ENCODE peak calls at places on chromosome 17, in six cellular contexts. One of them, this sample, is unnamed.

GRCh38 chr17:59791603-59792457 is 84.4 kb downstream of the VMP1 start:
- DNase-seq in GM12878: no peak
- DNase-seq in HepG2: peak
- DNase-seq in H1: no peak
- DNase-seq in K562: no peak
- DNase-seq in HCT116: no peak
- DNase-seq in this sample: no peak

GRCh38 chr17:35804658-35805192 is 4.6 kb upstream of the TAF15 start:
- DNase-seq in K562: peak
- DNase-seq in GM12878: peak
- DNase-seq in HepG2: peak
- DNase-seq in HCT116: peak
- DNase-seq in H1: no peak
- DNase-seq in this sample: peak

GRCh38 chr17:36907407-36907806 is 29.9 kb upstream of the LHX1 start:
- DNase-seq in K562: no peak
- DNase-seq in GM12878: no peak
- DNase-seq in HCT116: no peak
- DNase-seq in HepG2: no peak
- DNase-seq in H1: no peak
- DNase-seq in this sample: no peak

GRCh38 chr17:40864661-40865380 is 2.2 kb downstream of the KRT12 start:
- DNase-seq in K562: no peak
- DNase-seq in HCT116: no peak
- DNase-seq in H1: no peak
- DNase-seq in GM12878: no peak
- DNase-seq in HepG2: peak
- DNase-seq in this sample: no peak

GRCh38 chr17:41784207-41784744 is 2.2 kb downstream of the JUP start:
- DNase-seq in GM12878: no peak
- DNase-seq in HepG2: no peak
- DNase-seq in K562: peak
- DNase-seq in HCT116: peak
- DNase-seq in H1: no peak
- DNase-seq in this sample: peak

GRCh38 chr17:66747561-66748275 is 87.2 kb upstream of the CACNG5 start:
- DNase-seq in HepG2: no peak
- DNase-seq in HCT116: no peak
- DNase-seq in K562: no peak
- DNase-seq in GM12878: no peak
- DNase-seq in H1: no peak
- DNase-seq in this sample: no peak

GRCh38 chr17:71963341-71963740 is 157.5 kb upstream of the SOX9 start:
- DNase-seq in K562: no peak
- DNase-seq in HepG2: no peak
- DNase-seq in GM12878: no peak
- DNase-seq in HCT116: no peak
- DNase-seq in H1: no peak
- DNase-seq in this sample: peak

GRCh38 chr17:61477204-61477834 is 25.1 kb downstream of the TBX4 start:
- DNase-seq in H1: peak
- DNase-seq in GM12878: no peak
- DNase-seq in HepG2: no peak
- DNase-seq in K562: no peak
- DNase-seq in HCT116: no peak
- DNase-seq in this sample: peak

GRCh38 chr17:49523706-49524472 is 28.8 kb downstream of the NGFR start:
- DNase-seq in HCT116: no peak
- DNase-seq in K562: no peak
- DNase-seq in H1: peak
- DNase-seq in HepG2: no peak
- DNase-seq in GM12878: no peak
- DNase-seq in this sample: peak

GRCh38 chr17:70588003-70588402 is 418.7 kb downstream of the KCNJ2 start:
- DNase-seq in GM12878: no peak
- DNase-seq in HepG2: no peak
- DNase-seq in HCT116: no peak
- DNase-seq in K562: no peak
- DNase-seq in H1: no peak
- DNase-seq in this sample: no peak

GRCh38 chr17:46742539-46743270 is 75.8 kb downstream of the WNT3 start:
- DNase-seq in GM12878: no peak
- DNase-seq in K562: peak
- DNase-seq in HepG2: no peak
- DNase-seq in H1: no peak
- DNase-seq in HCT116: peak
- DNase-seq in this sample: no peak

GRCh38 chr17:81684442-81684911 is 666 bp downstream of the HGS start:
- DNase-seq in HCT116: no peak
- DNase-seq in H1: no peak
- DNase-seq in GM12878: no peak
- DNase-seq in HepG2: peak
- DNase-seq in K562: peak
- DNase-seq in this sample: peak

GRCh38 chr17:40112191-40112590 is 9.6 kb upstream of the MSL1 start:
- DNase-seq in HepG2: no peak
- DNase-seq in H1: no peak
- DNase-seq in HCT116: no peak
- DNase-seq in GM12878: no peak
- DNase-seq in K562: no peak
- DNase-seq in this sample: no peak

GRCh38 chr17:7136266-7136877 is 21.8 kb upstream of the ASGR2 start:
- DNase-seq in GM12878: peak
- DNase-seq in H1: peak
- DNase-seq in HepG2: peak
- DNase-seq in K562: peak
- DNase-seq in HCT116: peak
- DNase-seq in this sample: peak

GRCh38 chr17:1762233-1762905 is 509 bp downstream of the SERPINF1 start:
- DNase-seq in K562: peak
- DNase-seq in H1: no peak
- DNase-seq in HCT116: no peak
- DNase-seq in GM12878: no peak
- DNase-seq in HepG2: peak
- DNase-seq in this sample: peak

GRCh38 chr17:19979917-19980770 is 2.5 kb upstream of the AKAP10 start:
- DNase-seq in GM12878: no peak
- DNase-seq in H1: peak
- DNase-seq in HCT116: no peak
- DNase-seq in K562: no peak
- DNase-seq in HepG2: no peak
- DNase-seq in this sample: no peak

GRCh38 chr17:2981325-2981724 is 82.1 kb downstream of the OR1D5 start:
- DNase-seq in K562: no peak
- DNase-seq in HCT116: no peak
- DNase-seq in GM12878: no peak
- DNase-seq in HepG2: no peak
- DNase-seq in H1: no peak
- DNase-seq in this sample: no peak

GRCh38 chr17:78820122-78820792 is 20.4 kb downstream of the USP36 start:
- DNase-seq in H1: no peak
- DNase-seq in GM12878: no peak
- DNase-seq in HepG2: no peak
- DNase-seq in K562: no peak
- DNase-seq in HCT116: no peak
- DNase-seq in this sample: peak

GRCh38 chr17:55421179-55421934 is at the start of gene MMD:
- DNase-seq in GM12878: no peak
- DNase-seq in H1: peak
- DNase-seq in K562: peak
- DNase-seq in HCT116: no peak
- DNase-seq in HepG2: no peak
- DNase-seq in this sample: peak

GRCh38 chr17:74759243-74759801 is 10.9 kb downstream of the NHERF1 start:
- DNase-seq in HepG2: no peak
- DNase-seq in H1: no peak
- DNase-seq in GM12878: no peak
- DNase-seq in HCT116: no peak
- DNase-seq in K562: no peak
- DNase-seq in this sample: peak

GRCh38 chr17:74761419-74761818 is 13.0 kb downstream of the NHERF1 start:
- DNase-seq in HCT116: no peak
- DNase-seq in H1: no peak
- DNase-seq in GM12878: no peak
- DNase-seq in K562: no peak
- DNase-seq in HepG2: no peak
- DNase-seq in this sample: no peak

GRCh38 chr17:74758846-74759163 is 10.4 kb downstream of the NHERF1 start:
- DNase-seq in K562: no peak
- DNase-seq in GM12878: no peak
- DNase-seq in HepG2: no peak
- DNase-seq in HCT116: no peak
- DNase-seq in H1: no peak
- DNase-seq in this sample: peak

GRCh38 chr17:74760404-74761105 is 12.1 kb downstream of the NHERF1 start:
- DNase-seq in HCT116: no peak
- DNase-seq in HepG2: no peak
- DNase-seq in K562: peak
- DNase-seq in GM12878: no peak
- DNase-seq in H1: no peak
- DNase-seq in this sample: peak

DNA sequence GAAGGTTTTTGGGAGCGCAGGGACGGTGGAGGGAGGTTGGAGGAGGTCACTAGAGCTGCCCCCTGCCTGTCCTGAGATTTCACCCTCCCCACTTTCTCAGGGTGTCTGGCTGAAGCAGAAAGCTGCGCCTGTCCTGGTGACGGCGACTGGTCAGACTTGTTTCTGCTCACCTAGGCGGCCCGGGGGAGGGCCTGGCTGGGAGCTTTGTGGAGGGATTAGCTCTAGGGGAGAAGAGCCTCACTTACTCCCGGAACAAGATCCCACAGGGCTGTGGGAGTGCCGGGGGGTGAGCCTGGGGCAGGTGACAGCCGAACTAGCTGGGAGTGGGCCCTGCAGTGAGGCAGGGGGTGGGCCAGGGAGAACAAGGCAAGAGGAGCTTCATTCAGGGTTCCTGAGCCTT is 11.5 kb downstream of the NHERF1 start:
- DNase-seq in H1: no peak
- DNase-seq in GM12878: no peak
- DNase-seq in K562: peak
- DNase-seq in HepG2: no peak
- DNase-seq in HCT116: no peak
- DNase-seq in this sample: peak
- TF ChIP-seq RAD21 in H1: no peak
- TF ChIP-seq RAD21 in GM12878: no peak
- TF ChIP-seq RAD21 in K562: no peak
- TF ChIP-seq RAD21 in HepG2: no peak
- TF ChIP-seq RAD21 in HCT116: no peak
- TF ChIP-seq RAD21 in this sample: no peak

GRCh38 chr17:28547623-28548416 is 4.6 kb downstream of the UNC119 start:
- DNase-seq in HepG2: peak
- DNase-seq in GM12878: peak
- DNase-seq in K562: peak
- DNase-seq in H1: peak
- DNase-seq in HCT116: peak
- DNase-seq in this sample: peak

GRCh38 chr17:28547096-28547622 is 5.3 kb downstream of the UNC119 start:
- DNase-seq in K562: no peak
- DNase-seq in HepG2: no peak
- DNase-seq in GM12878: no peak
- DNase-seq in H1: no peak
- DNase-seq in HCT116: no peak
- DNase-seq in this sample: no peak

GRCh38 chr17:28544402-28545140 is 7.9 kb downstream of the UNC119 start:
- DNase-seq in K562: no peak
- DNase-seq in H1: no peak
- DNase-seq in HCT116: no peak
- DNase-seq in GM12878: no peak
- DNase-seq in HepG2: no peak
- DNase-seq in this sample: no peak

GRCh38 chr17:28545787-28546415 is 6.5 kb downstream of the UNC119 start:
- DNase-seq in HepG2: no peak
- DNase-seq in HCT116: no peak
- DNase-seq in K562: no peak
- DNase-seq in H1: no peak
- DNase-seq in GM12878: no peak
- DNase-seq in this sample: no peak

GRCh38 chr17:28545141-28545503 is 7.3 kb downstream of the UNC119 start:
- DNase-seq in K562: no peak
- DNase-seq in HepG2: no peak
- DNase-seq in H1: no peak
- DNase-seq in HCT116: no peak
- DNase-seq in GM12878: no peak
- DNase-seq in this sample: no peak
- TF ChIP-seq YY1 in K562: no peak
- TF ChIP-seq YY1 in HepG2: no peak
- TF ChIP-seq YY1 in H1: no peak
- TF ChIP-seq YY1 in HCT116: no peak
- TF ChIP-seq YY1 in GM12878: no peak
- TF ChIP-seq YY1 in this sample: no peak

DNA sequence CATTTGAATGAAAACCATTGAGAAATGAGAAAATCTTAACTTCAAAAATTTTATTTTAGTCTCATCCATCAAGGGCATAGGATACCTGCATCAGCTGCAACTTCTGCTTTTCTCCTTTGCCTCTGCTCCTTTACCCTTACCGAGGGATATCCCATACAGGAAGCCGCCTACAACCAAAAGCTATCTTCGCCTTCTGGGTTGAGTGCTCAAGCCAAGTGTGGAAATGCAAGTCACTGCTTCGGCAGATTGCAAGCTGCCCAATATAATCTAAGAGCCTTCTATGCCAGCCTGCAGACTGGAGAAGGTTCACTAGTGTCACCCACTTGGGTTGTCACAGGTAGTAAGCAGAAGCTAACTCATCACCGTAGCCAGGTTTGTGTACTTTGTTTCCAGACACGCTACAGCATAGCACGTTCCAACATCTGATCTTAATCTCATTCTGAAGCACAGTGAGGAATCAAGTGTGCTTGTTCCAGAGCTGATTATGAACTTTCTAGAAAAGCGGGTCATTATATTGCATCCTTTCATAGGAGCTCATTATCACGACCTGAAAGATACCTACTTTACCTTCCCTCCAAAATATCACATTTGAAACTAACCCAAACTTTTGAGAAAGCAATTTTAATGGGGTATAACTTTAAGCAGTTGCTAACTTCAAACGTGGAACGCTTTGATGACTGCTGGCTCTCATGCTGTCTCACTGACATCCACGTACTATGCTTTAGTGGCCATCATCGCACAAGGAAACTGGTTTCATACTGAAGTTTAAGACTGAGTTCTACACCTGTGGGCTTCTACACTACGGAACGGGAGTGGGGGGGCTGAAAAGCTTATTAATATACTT is 8.0 kb upstream of the UNK start:
- DNase-seq in HepG2: no peak
- DNase-seq in GM12878: no peak
- DNase-seq in K562: no peak
- DNase-seq in HCT116: no peak
- DNase-seq in H1: no peak
- DNase-seq in this sample: no peak
- TF ChIP-seq MAX in HepG2: no peak
- TF ChIP-seq MAX in GM12878: no peak
- TF ChIP-seq MAX in K562: no peak
- TF ChIP-seq MAX in HCT116: no peak
- TF ChIP-seq MAX in H1: no peak
- TF ChIP-seq MAX in this sample: peak

DNA sequence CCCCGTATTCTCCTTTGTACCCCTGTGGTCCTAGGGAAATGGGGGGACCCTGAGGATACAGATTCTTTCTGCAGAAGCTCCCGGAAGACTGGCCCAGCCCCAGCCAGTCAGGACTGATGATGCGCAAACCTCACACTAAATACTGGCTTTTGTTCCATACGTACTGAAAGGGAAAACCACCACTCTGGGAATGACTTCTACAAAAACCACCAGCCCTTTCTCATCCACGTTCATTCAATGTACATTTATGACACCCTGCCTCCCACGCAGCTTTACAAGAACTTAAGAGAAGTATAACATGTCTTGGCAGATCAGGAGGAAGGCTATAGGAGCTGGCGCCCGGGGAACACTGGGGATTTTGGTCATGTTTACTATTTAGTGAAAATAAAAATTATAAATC is 70.6 kb downstream of the MARCHF10 start:
- DNase-seq in H1: no peak
- DNase-seq in K562: no peak
- DNase-seq in GM12878: no peak
- DNase-seq in HCT116: no peak
- DNase-seq in HepG2: no peak
- DNase-seq in this sample: no peak
- TF ChIP-seq RAD21 in H1: no peak
- TF ChIP-seq RAD21 in K562: no peak
- TF ChIP-seq RAD21 in GM12878: no peak
- TF ChIP-seq RAD21 in HCT116: no peak
- TF ChIP-seq RAD21 in HepG2: no peak
- TF ChIP-seq RAD21 in this sample: no peak